ENCODE peak calls at places on chromosomes 2 and 18, in nine cellular contexts. One of them, this sample, is unnamed.
A peak's percentile ranks its signal among the peaks of the same experiment; 100 is the strongest.

GRCh38 chr2:38443021-38443541 is 66.0 kb upstream of the ATL2 start:
- DNase-seq in A673: peak; percentile 65
- DNase-seq in heart left ventricle: peak; percentile 48
- DNase-seq in sciatic nerve: no peak
- DNase-seq in NCI-H1694 treated with DMSO at 0.1 percent for 48 hours: no peak
- DNase-seq in astrocyte of the hippocampus: peak; percentile 92
- DNase-seq in brain microvascular endothelial cell: no peak
- DNase-seq in M059J: peak; percentile 74
- DNase-seq in AG04450: no peak
- DNase-seq in this sample: no peak

GRCh38 chr18:63090334-63090733 is 229.2 kb downstream of the BCL2 start:
- DNase-seq in sciatic nerve: no peak
- DNase-seq in heart left ventricle: no peak
- DNase-seq in M059J: no peak
- DNase-seq in NCI-H1694 treated with DMSO at 0.1 percent for 48 hours: no peak
- DNase-seq in brain microvascular endothelial cell: no peak
- DNase-seq in AG04450: no peak
- DNase-seq in astrocyte of the hippocampus: no peak
- DNase-seq in A673: no peak
- DNase-seq in this sample: no peak

GRCh38 chr2:160918909-160919503 is 241.2 kb upstream of the TANK start:
- DNase-seq in sciatic nerve: peak; percentile 62
- DNase-seq in astrocyte of the hippocampus: peak; percentile 47
- DNase-seq in brain microvascular endothelial cell: peak; percentile 51
- DNase-seq in NCI-H1694 treated with DMSO at 0.1 percent for 48 hours: no peak
- DNase-seq in heart left ventricle: peak; percentile 80
- DNase-seq in A673: peak; percentile 64
- DNase-seq in AG04450: no peak
- DNase-seq in M059J: peak; percentile 60
- DNase-seq in this sample: no peak

GRCh38 chr2:180203972-180204371 is 196.9 kb upstream of the CWC22 start:
- DNase-seq in sciatic nerve: no peak
- DNase-seq in astrocyte of the hippocampus: no peak
- DNase-seq in NCI-H1694 treated with DMSO at 0.1 percent for 48 hours: no peak
- DNase-seq in M059J: peak; percentile 7
- DNase-seq in brain microvascular endothelial cell: peak; percentile 71
- DNase-seq in heart left ventricle: peak; percentile 27
- DNase-seq in AG04450: no peak
- DNase-seq in A673: no peak
- DNase-seq in this sample: peak; percentile 24

GRCh38 chr18:24397131-24397693 is 412 bp downstream of the OSBPL1A start:
- DNase-seq in heart left ventricle: peak; percentile 39
- DNase-seq in astrocyte of the hippocampus: peak; percentile 75
- DNase-seq in sciatic nerve: peak; percentile 73
- DNase-seq in AG04450: peak; percentile 21
- DNase-seq in brain microvascular endothelial cell: peak; percentile 63
- DNase-seq in M059J: peak; percentile 75
- DNase-seq in A673: peak; percentile 79
- DNase-seq in NCI-H1694 treated with DMSO at 0.1 percent for 48 hours: peak; percentile 60
- DNase-seq in this sample: peak; percentile 58

GRCh38 chr2:28322887-28323483 is 69.7 kb upstream of the FOSL2 start:
- DNase-seq in A673: no peak
- DNase-seq in heart left ventricle: no peak
- DNase-seq in brain microvascular endothelial cell: peak; percentile 73
- DNase-seq in NCI-H1694 treated with DMSO at 0.1 percent for 48 hours: no peak
- DNase-seq in M059J: no peak
- DNase-seq in AG04450: peak; percentile 15
- DNase-seq in sciatic nerve: no peak
- DNase-seq in astrocyte of the hippocampus: peak; percentile 83
- DNase-seq in this sample: peak; percentile 71

GRCh38 chr2:28469304-28469703 is 26.6 kb upstream of the PLB1 start:
- DNase-seq in NCI-H1694 treated with DMSO at 0.1 percent for 48 hours: no peak
- DNase-seq in astrocyte of the hippocampus: peak; percentile 49
- DNase-seq in AG04450: no peak
- DNase-seq in A673: peak; percentile 75
- DNase-seq in brain microvascular endothelial cell: peak; percentile 24
- DNase-seq in heart left ventricle: no peak
- DNase-seq in M059J: peak; percentile 38
- DNase-seq in sciatic nerve: no peak
- DNase-seq in this sample: no peak

GRCh38 chr2:208280234-208280633 is 14.2 kb downstream of the PIKFYVE start:
- DNase-seq in M059J: no peak
- DNase-seq in sciatic nerve: no peak
- DNase-seq in astrocyte of the hippocampus: no peak
- DNase-seq in A673: no peak
- DNase-seq in AG04450: no peak
- DNase-seq in NCI-H1694 treated with DMSO at 0.1 percent for 48 hours: no peak
- DNase-seq in heart left ventricle: no peak
- DNase-seq in brain microvascular endothelial cell: no peak
- DNase-seq in this sample: no peak

GRCh38 chr2:16319425-16320245 is 346.0 kb downstream of the CYRIA start:
- DNase-seq in brain microvascular endothelial cell: no peak
- DNase-seq in astrocyte of the hippocampus: no peak
- DNase-seq in M059J: no peak
- DNase-seq in NCI-H1694 treated with DMSO at 0.1 percent for 48 hours: no peak
- DNase-seq in AG04450: no peak
- DNase-seq in heart left ventricle: no peak
- DNase-seq in sciatic nerve: no peak
- DNase-seq in A673: no peak
- DNase-seq in this sample: no peak

GRCh38 chr2:131658769-131659131 is 131.1 kb downstream of the CCDC74A start:
- DNase-seq in astrocyte of the hippocampus: no peak
- DNase-seq in AG04450: no peak
- DNase-seq in NCI-H1694 treated with DMSO at 0.1 percent for 48 hours: no peak
- DNase-seq in brain microvascular endothelial cell: no peak
- DNase-seq in M059J: no peak
- DNase-seq in A673: no peak
- DNase-seq in sciatic nerve: no peak
- DNase-seq in heart left ventricle: no peak
- DNase-seq in this sample: no peak

GRCh38 chr2:189222440-189222839 is 42.9 kb upstream of the COL5A2 start:
- DNase-seq in AG04450: no peak
- DNase-seq in brain microvascular endothelial cell: no peak
- DNase-seq in M059J: peak; percentile 79
- DNase-seq in NCI-H1694 treated with DMSO at 0.1 percent for 48 hours: no peak
- DNase-seq in astrocyte of the hippocampus: peak; percentile 65
- DNase-seq in A673: no peak
- DNase-seq in sciatic nerve: peak; percentile 60
- DNase-seq in heart left ventricle: peak; percentile 21
- DNase-seq in this sample: no peak

GRCh38 chr2:230134496-230135073 is 65.9 kb upstream of the SLC16A14 start:
- DNase-seq in astrocyte of the hippocampus: peak; percentile 33
- DNase-seq in M059J: peak; percentile 67
- DNase-seq in heart left ventricle: no peak
- DNase-seq in NCI-H1694 treated with DMSO at 0.1 percent for 48 hours: no peak
- DNase-seq in A673: no peak
- DNase-seq in sciatic nerve: no peak
- DNase-seq in AG04450: no peak
- DNase-seq in brain microvascular endothelial cell: peak; percentile 90
- DNase-seq in this sample: no peak

GRCh38 chr2:218743072-218743471 is 32.4 kb downstream of the TTLL4 start:
- DNase-seq in M059J: no peak
- DNase-seq in A673: no peak
- DNase-seq in brain microvascular endothelial cell: no peak
- DNase-seq in heart left ventricle: no peak
- DNase-seq in sciatic nerve: no peak
- DNase-seq in astrocyte of the hippocampus: no peak
- DNase-seq in NCI-H1694 treated with DMSO at 0.1 percent for 48 hours: no peak
- DNase-seq in AG04450: no peak
- DNase-seq in this sample: no peak

GRCh38 chr2:212548459-212548815 is 9.8 kb upstream of the ERBB4 start:
- DNase-seq in astrocyte of the hippocampus: peak; percentile 72
- DNase-seq in A673: peak; percentile 79
- DNase-seq in NCI-H1694 treated with DMSO at 0.1 percent for 48 hours: no peak
- DNase-seq in AG04450: no peak
- DNase-seq in M059J: peak; percentile 31
- DNase-seq in heart left ventricle: no peak
- DNase-seq in sciatic nerve: no peak
- DNase-seq in brain microvascular endothelial cell: peak; percentile 56
- DNase-seq in this sample: no peak

GRCh38 chr2:239395524-239395923 is 5.3 kb downstream of the HDAC4 start:
- DNase-seq in sciatic nerve: peak; percentile 28
- DNase-seq in AG04450: no peak
- DNase-seq in NCI-H1694 treated with DMSO at 0.1 percent for 48 hours: no peak
- DNase-seq in astrocyte of the hippocampus: no peak
- DNase-seq in A673: no peak
- DNase-seq in brain microvascular endothelial cell: no peak
- DNase-seq in heart left ventricle: peak; percentile 51
- DNase-seq in M059J: no peak
- DNase-seq in this sample: no peak

GRCh38 chr2:205610437-205610836 is 71.9 kb upstream of the NRP2 start:
- DNase-seq in heart left ventricle: no peak
- DNase-seq in sciatic nerve: no peak
- DNase-seq in NCI-H1694 treated with DMSO at 0.1 percent for 48 hours: no peak
- DNase-seq in brain microvascular endothelial cell: no peak
- DNase-seq in A673: no peak
- DNase-seq in AG04450: no peak
- DNase-seq in M059J: no peak
- DNase-seq in astrocyte of the hippocampus: no peak
- DNase-seq in this sample: no peak

GRCh38 chr2:6212516-6212915 is 520.3 kb downstream of the SOX11 start:
- DNase-seq in brain microvascular endothelial cell: no peak
- DNase-seq in heart left ventricle: no peak
- DNase-seq in A673: no peak
- DNase-seq in astrocyte of the hippocampus: no peak
- DNase-seq in sciatic nerve: no peak
- DNase-seq in AG04450: no peak
- DNase-seq in NCI-H1694 treated with DMSO at 0.1 percent for 48 hours: no peak
- DNase-seq in M059J: no peak
- DNase-seq in this sample: no peak

GRCh38 chr2:203989536-203989935 is 53.0 kb downstream of the ICOS start:
- DNase-seq in astrocyte of the hippocampus: no peak
- DNase-seq in M059J: no peak
- DNase-seq in AG04450: no peak
- DNase-seq in NCI-H1694 treated with DMSO at 0.1 percent for 48 hours: no peak
- DNase-seq in brain microvascular endothelial cell: no peak
- DNase-seq in sciatic nerve: no peak
- DNase-seq in A673: no peak
- DNase-seq in heart left ventricle: no peak
- DNase-seq in this sample: no peak

GRCh38 chr2:197237720-197238370 is 72.7 kb downstream of the ANKRD44 start:
- DNase-seq in astrocyte of the hippocampus: no peak
- DNase-seq in sciatic nerve: no peak
- DNase-seq in brain microvascular endothelial cell: no peak
- DNase-seq in A673: no peak
- DNase-seq in heart left ventricle: no peak
- DNase-seq in NCI-H1694 treated with DMSO at 0.1 percent for 48 hours: no peak
- DNase-seq in M059J: no peak
- DNase-seq in AG04450: no peak
- DNase-seq in this sample: no peak

GRCh38 chr2:88059979-88060906 is 4.7 kb upstream of the KRCC1 start:
- DNase-seq in AG04450: no peak
- DNase-seq in heart left ventricle: no peak
- DNase-seq in sciatic nerve: no peak
- DNase-seq in brain microvascular endothelial cell: peak; percentile 5
- DNase-seq in NCI-H1694 treated with DMSO at 0.1 percent for 48 hours: peak; percentile 47
- DNase-seq in astrocyte of the hippocampus: peak; percentile 59
- DNase-seq in M059J: peak; percentile 25
- DNase-seq in A673: peak; percentile 51
- DNase-seq in this sample: no peak

GRCh38 chr2:50444286-50444685 is 587.6 kb downstream of the NRXN1 start:
- DNase-seq in brain microvascular endothelial cell: no peak
- DNase-seq in AG04450: no peak
- DNase-seq in astrocyte of the hippocampus: peak; percentile 23
- DNase-seq in M059J: peak; percentile 5
- DNase-seq in heart left ventricle: no peak
- DNase-seq in NCI-H1694 treated with DMSO at 0.1 percent for 48 hours: no peak
- DNase-seq in A673: peak; percentile 54
- DNase-seq in sciatic nerve: no peak
- DNase-seq in this sample: peak; percentile 67

GRCh38 chr2:2879071-2879470 is 498.5 kb downstream of the EIPR1 start:
- DNase-seq in A673: no peak
- DNase-seq in M059J: no peak
- DNase-seq in brain microvascular endothelial cell: no peak
- DNase-seq in sciatic nerve: no peak
- DNase-seq in NCI-H1694 treated with DMSO at 0.1 percent for 48 hours: no peak
- DNase-seq in AG04450: no peak
- DNase-seq in astrocyte of the hippocampus: no peak
- DNase-seq in heart left ventricle: no peak
- DNase-seq in this sample: no peak

GRCh38 chr2:168738057-168738456 is 64.4 kb upstream of the NOSTRIN start:
- DNase-seq in NCI-H1694 treated with DMSO at 0.1 percent for 48 hours: peak; percentile 57
- DNase-seq in A673: no peak
- DNase-seq in astrocyte of the hippocampus: no peak
- DNase-seq in sciatic nerve: no peak
- DNase-seq in brain microvascular endothelial cell: no peak
- DNase-seq in heart left ventricle: no peak
- DNase-seq in AG04450: no peak
- DNase-seq in M059J: no peak
- DNase-seq in this sample: no peak

GRCh38 chr18:75249672-75250470 is 39.3 kb downstream of the TSHZ1 start:
- DNase-seq in astrocyte of the hippocampus: no peak
- DNase-seq in sciatic nerve: no peak
- DNase-seq in AG04450: no peak
- DNase-seq in M059J: no peak
- DNase-seq in brain microvascular endothelial cell: no peak
- DNase-seq in NCI-H1694 treated with DMSO at 0.1 percent for 48 hours: no peak
- DNase-seq in heart left ventricle: no peak
- DNase-seq in A673: no peak
- DNase-seq in this sample: no peak

GRCh38 chr2:74507926-74508520 is 528 bp upstream of the PCGF1 start:
- DNase-seq in heart left ventricle: peak; percentile 40
- DNase-seq in AG04450: no peak
- DNase-seq in A673: peak; percentile 89
- DNase-seq in NCI-H1694 treated with DMSO at 0.1 percent for 48 hours: peak; percentile 48
- DNase-seq in M059J: peak; percentile 18
- DNase-seq in brain microvascular endothelial cell: no peak
- DNase-seq in astrocyte of the hippocampus: peak; percentile 47
- DNase-seq in sciatic nerve: peak; percentile 72
- DNase-seq in this sample: no peak

This sample was measured in retinal pigment epithelial cell.